ENCODE peak calls at places on chromosomes 13 and 19, in four cellular contexts. X is CD4-positive, alpha-beta T cell; S is pons; H is amygdala. Z is an unnamed sample.

GRCh38 chr19:50705422-50706019 is 14.1 kb downstream of the SHANK1 start:
- DNase-seq in X (no peak), S (no peak), H (no peak), Z (no peak)

GRCh38 chr13:113791226-113791625 is 32.2 kb downstream of the TMEM255B start:
- DNase-seq in X (no peak), S (no peak), H (no peak), Z (no peak)

GRCh38 chr19:43432866-43433673 is 18.4 kb downstream of the TEX101 start:
- DNase-seq in X (peak), S (peak), H (no peak), Z (peak)

GRCh38 chr13:110382229-110382628 is 75.1 kb downstream of the COL4A2 start:
- DNase-seq in X (no peak), S (no peak), H (no peak), Z (no peak)

GRCh38 chr13:29679357-29680050 is 84.0 kb upstream of the SLC7A1 start:
- DNase-seq in X (no peak), S (no peak), H (no peak), Z (peak)

GRCh38 chr19:5691930-5692784 is 2.1 kb downstream of the RPL36 start:
- DNase-seq in X (no peak), S (no peak), H (no peak), Z (no peak)

GRCh38 chr13:96089749-96090239 is at the start of gene HS6ST3:
- DNase-seq in X (no peak), S (no peak), H (peak), Z (peak)

GRCh38 chr13:113445791-113446487 is 7.3 kb downstream of the ADPRHL1 start:
- DNase-seq in X (no peak), S (no peak), H (peak), Z (no peak)

GRCh38 chr13:109357751-109358150 is 428.6 kb downstream of the IRS2 start:
- DNase-seq in X (no peak), S (no peak), H (no peak), Z (no peak)

GRCh38 chr19:15291089-15291488 is 41.2 kb downstream of the BRD4 start:
- DNase-seq in X (no peak), S (no peak), H (no peak), Z (no peak)

GRCh38 chr13:108033800-108034707 is 181.3 kb downstream of the LIG4 start:
- DNase-seq in X (no peak), S (no peak), H (no peak), Z (no peak)

GRCh38 chr13:20870829-20871228 is 31.7 kb downstream of the XPO4 start:
- DNase-seq in X (no peak), S (no peak), H (no peak), Z (no peak)

GRCh38 chr13:32555613-32556012 is 17.0 kb upstream of the N4BP2L2 start:
- DNase-seq in X (no peak), S (no peak), H (no peak), Z (no peak)

Z was measured in Right ventricle myocardium superior.